ENCODE peak calls at places on chromosomes 13 and 19, in seven cellular contexts. G is NCI-H2029; Y is fibroblast of gingiva; J is activated T-cell treated with anti-CD3 and anti-CD28 coated beads, Interleukin-2, amount 50 U/mL, for 72 hours; Q is stimulated activated CD8-positive, alpha-beta memory T cell treated with anti-CD3 and anti-CD28 coated beads, Interleukin-7, amount 100 ng/mL, for 1 hour; B is stimulated activated CD4-positive, alpha-beta T cell treated with anti-CD3 and anti-CD28 coated beads, Interleukin-15, amount 100 ng/mL, for 1 hour; O is naive thymus-derived CD8-positive, alpha-beta T cell. P is an unnamed sample.

GRCh38 chr13:61414686-61415664 is 674 bp downstream of the PCDH20 start:
- DNase-seq in G (peak; percentile 53), Y (no peak), J (no peak), Q (no peak), B (no peak), O (no peak), P (peak; percentile 34)

GRCh38 chr19:41915248-41916032 is 12.8 kb downstream of the ERFL start:
- DNase-seq in G (no peak), Y (no peak), J (no peak), Q (no peak), B (no peak), O (no peak), P (no peak)

GRCh38 chr19:6362351-6362801 is 1.0 kb downstream of the CLPP start:
- DNase-seq in G (no peak), Y (no peak), J (peak; percentile 47), Q (no peak), B (no peak), O (peak; percentile 59), P (peak; percentile 16)

GRCh38 chr13:27053902-27054595 is 117.6 kb downstream of the USP12 start:
- DNase-seq in G (no peak), Y (peak; percentile 71), J (no peak), Q (no peak), B (no peak), O (no peak), P (peak; percentile 77)

GRCh38 chr13:90445179-90445578 is 902.3 kb upstream of the MIR17HG start:
- DNase-seq in G (no peak), Y (peak; percentile 87), J (no peak), Q (no peak), B (no peak), O (no peak), P (peak; percentile 91)

GRCh38 chr13:95355491-95355890 is 54.2 kb upstream of the ABCC4 start:
- DNase-seq in G (no peak), Y (no peak), J (no peak), Q (no peak), B (no peak), O (no peak), P (peak; percentile 11)

GRCh38 chr13:97068146-97068545 is 73.9 kb upstream of the OXGR1 start:
- DNase-seq in G (peak; percentile 8), Y (no peak), J (no peak), Q (no peak), B (no peak), O (no peak), P (no peak)

GRCh38 chr19:33580645-33581037 is 41.1 kb upstream of the CHST8 start:
- DNase-seq in G (peak; percentile 20), Y (no peak), J (no peak), Q (no peak), B (no peak), O (no peak), P (no peak)

GRCh38 chr19:43634877-43635560 is 4.6 kb downstream of the CADM4 start:
- DNase-seq in G (no peak), Y (no peak), J (no peak), Q (no peak), B (no peak), O (no peak), P (no peak)

GRCh38 chr13:30453727-30454126 is 12.0 kb downstream of the HMGB1 start:
- DNase-seq in G (no peak), Y (no peak), J (no peak), Q (no peak), B (no peak), O (no peak), P (no peak)

GRCh38 chr13:109387438-109387837 is 398.9 kb downstream of the IRS2 start:
- DNase-seq in G (no peak), Y (no peak), J (no peak), Q (no peak), B (no peak), O (no peak), P (no peak)

GRCh38 chr13:65336916-65337315 is 1893.2 kb downstream of the PCDH9 start:
- DNase-seq in G (no peak), Y (peak; percentile 31), J (no peak), Q (no peak), B (no peak), O (no peak), P (peak; percentile 80)

GRCh38 chr19:7507884-7508283 is 8.0 kb upstream of the ZNF358 start:
- DNase-seq in G (peak; percentile 41), Y (peak; percentile 73), J (peak; percentile 46), Q (no peak), B (no peak), O (no peak), P (peak; percentile 76)

GRCh38 chr19:27974082-27974513 is 1238.9 kb downstream of the UQCRFS1 start:
- DNase-seq in G (peak; percentile 22), Y (no peak), J (peak; percentile 4), Q (no peak), B (no peak), O (no peak), P (peak; percentile 4)

P was measured in adipocyte.